ENCODE peak calls at places on chromosomes 3 and 15, in ten cellular contexts. One of them, this sample, is unnamed.

GRCh38 chr3:12394516-12395271 is 89.6 kb upstream of the TSEN2 start:
- DNase-seq in CD4-positive, alpha-beta memory T cell: no peak
- DNase-seq in activated CD4-positive, CD25-positive, alpha-beta regulatory T cell: no peak
- DNase-seq in psoas muscle: no peak
- DNase-seq in neural crest cell: no peak
- DNase-seq in cardiac muscle cell: no peak
- DNase-seq in iris pigment epithelial cell: no peak
- DNase-seq in dermis blood vessel endothelial cell: no peak
- DNase-seq in CD4-positive, alpha-beta T cell: no peak
- DNase-seq in ACHN: no peak
- DNase-seq in this sample: no peak

GRCh38 chr3:106466881-106467280 is 598.1 kb upstream of the CBLB start:
- DNase-seq in activated CD4-positive, CD25-positive, alpha-beta regulatory T cell: no peak
- DNase-seq in CD4-positive, alpha-beta T cell: no peak
- DNase-seq in cardiac muscle cell: no peak
- DNase-seq in CD4-positive, alpha-beta memory T cell: no peak
- DNase-seq in dermis blood vessel endothelial cell: no peak
- DNase-seq in psoas muscle: no peak
- DNase-seq in iris pigment epithelial cell: no peak
- DNase-seq in ACHN: no peak
- DNase-seq in neural crest cell: no peak
- DNase-seq in this sample: no peak

GRCh38 chr3:101279765-101280385 is 40.5 kb downstream of the IMPG2 start:
- DNase-seq in CD4-positive, alpha-beta memory T cell: no peak
- DNase-seq in neural crest cell: no peak
- DNase-seq in CD4-positive, alpha-beta T cell: no peak
- DNase-seq in dermis blood vessel endothelial cell: no peak
- DNase-seq in activated CD4-positive, CD25-positive, alpha-beta regulatory T cell: no peak
- DNase-seq in ACHN: no peak
- DNase-seq in psoas muscle: no peak
- DNase-seq in iris pigment epithelial cell: peak; percentile 52
- DNase-seq in cardiac muscle cell: peak; percentile 35
- DNase-seq in this sample: no peak

GRCh38 chr15:48766196-48766595 is 44.7 kb downstream of the CEP152 start:
- DNase-seq in CD4-positive, alpha-beta memory T cell: no peak
- DNase-seq in activated CD4-positive, CD25-positive, alpha-beta regulatory T cell: no peak
- DNase-seq in neural crest cell: no peak
- DNase-seq in CD4-positive, alpha-beta T cell: no peak
- DNase-seq in ACHN: no peak
- DNase-seq in dermis blood vessel endothelial cell: no peak
- DNase-seq in psoas muscle: no peak
- DNase-seq in cardiac muscle cell: no peak
- DNase-seq in iris pigment epithelial cell: peak; percentile 70
- DNase-seq in this sample: no peak

GRCh38 chr15:29917600-29918597 is 95.6 kb upstream of the TJP1 start:
- DNase-seq in neural crest cell: no peak
- DNase-seq in dermis blood vessel endothelial cell: no peak
- DNase-seq in CD4-positive, alpha-beta T cell: no peak
- DNase-seq in cardiac muscle cell: no peak
- DNase-seq in psoas muscle: no peak
- DNase-seq in activated CD4-positive, CD25-positive, alpha-beta regulatory T cell: no peak
- DNase-seq in CD4-positive, alpha-beta memory T cell: no peak
- DNase-seq in iris pigment epithelial cell: peak; percentile 54
- DNase-seq in ACHN: no peak
- DNase-seq in this sample: no peak

GRCh38 chr3:56309465-56309864 is 158.8 kb downstream of the ERC2 start:
- DNase-seq in iris pigment epithelial cell: no peak
- DNase-seq in neural crest cell: no peak
- DNase-seq in cardiac muscle cell: no peak
- DNase-seq in CD4-positive, alpha-beta memory T cell: no peak
- DNase-seq in ACHN: no peak
- DNase-seq in psoas muscle: no peak
- DNase-seq in activated CD4-positive, CD25-positive, alpha-beta regulatory T cell: no peak
- DNase-seq in CD4-positive, alpha-beta T cell: no peak
- DNase-seq in dermis blood vessel endothelial cell: no peak
- DNase-seq in this sample: no peak

GRCh38 chr3:122893282-122893681 is 98.4 kb downstream of the SLC49A4 start:
- DNase-seq in iris pigment epithelial cell: no peak
- DNase-seq in cardiac muscle cell: no peak
- DNase-seq in neural crest cell: no peak
- DNase-seq in psoas muscle: no peak
- DNase-seq in ACHN: no peak
- DNase-seq in activated CD4-positive, CD25-positive, alpha-beta regulatory T cell: no peak
- DNase-seq in CD4-positive, alpha-beta memory T cell: no peak
- DNase-seq in CD4-positive, alpha-beta T cell: no peak
- DNase-seq in dermis blood vessel endothelial cell: peak; percentile 5
- DNase-seq in this sample: peak; percentile 80

GRCh38 chr15:60408438-60409105 is 10.8 kb upstream of the ANXA2 start:
- DNase-seq in iris pigment epithelial cell: peak; percentile 90
- DNase-seq in CD4-positive, alpha-beta memory T cell: peak; percentile 34
- DNase-seq in neural crest cell: no peak
- DNase-seq in dermis blood vessel endothelial cell: peak; percentile 78
- DNase-seq in cardiac muscle cell: no peak
- DNase-seq in ACHN: peak; percentile 62
- DNase-seq in CD4-positive, alpha-beta T cell: no peak
- DNase-seq in psoas muscle: no peak
- DNase-seq in activated CD4-positive, CD25-positive, alpha-beta regulatory T cell: no peak
- DNase-seq in this sample: peak; percentile 72

GRCh38 chr15:29093696-29094343 is 175.8 kb downstream of the NSMCE3 start:
- DNase-seq in activated CD4-positive, CD25-positive, alpha-beta regulatory T cell: no peak
- DNase-seq in CD4-positive, alpha-beta T cell: no peak
- DNase-seq in neural crest cell: no peak
- DNase-seq in psoas muscle: no peak
- DNase-seq in cardiac muscle cell: no peak
- DNase-seq in iris pigment epithelial cell: no peak
- DNase-seq in dermis blood vessel endothelial cell: no peak
- DNase-seq in ACHN: no peak
- DNase-seq in CD4-positive, alpha-beta memory T cell: no peak
- DNase-seq in this sample: no peak

GRCh38 chr3:14876942-14877341 is 58.2 kb downstream of the FGD5 start:
- DNase-seq in activated CD4-positive, CD25-positive, alpha-beta regulatory T cell: no peak
- DNase-seq in CD4-positive, alpha-beta memory T cell: no peak
- DNase-seq in neural crest cell: no peak
- DNase-seq in psoas muscle: peak; percentile 73
- DNase-seq in dermis blood vessel endothelial cell: peak; percentile 79
- DNase-seq in iris pigment epithelial cell: peak; percentile 18
- DNase-seq in CD4-positive, alpha-beta T cell: no peak
- DNase-seq in ACHN: no peak
- DNase-seq in cardiac muscle cell: no peak
- DNase-seq in this sample: peak; percentile 73

GRCh38 chr15:33448961-33449611 is 138.3 kb downstream of the RYR3 start:
- DNase-seq in neural crest cell: no peak
- DNase-seq in dermis blood vessel endothelial cell: no peak
- DNase-seq in ACHN: no peak
- DNase-seq in iris pigment epithelial cell: no peak
- DNase-seq in activated CD4-positive, CD25-positive, alpha-beta regulatory T cell: no peak
- DNase-seq in CD4-positive, alpha-beta T cell: no peak
- DNase-seq in psoas muscle: no peak
- DNase-seq in CD4-positive, alpha-beta memory T cell: no peak
- DNase-seq in cardiac muscle cell: no peak
- DNase-seq in this sample: peak; percentile 45

GRCh38 chr15:62844564-62845235 is 197.8 kb upstream of the TPM1 start:
- DNase-seq in CD4-positive, alpha-beta T cell: no peak
- DNase-seq in cardiac muscle cell: peak; percentile 45
- DNase-seq in dermis blood vessel endothelial cell: peak; percentile 10
- DNase-seq in neural crest cell: no peak
- DNase-seq in CD4-positive, alpha-beta memory T cell: no peak
- DNase-seq in psoas muscle: no peak
- DNase-seq in ACHN: no peak
- DNase-seq in iris pigment epithelial cell: no peak
- DNase-seq in activated CD4-positive, CD25-positive, alpha-beta regulatory T cell: no peak
- DNase-seq in this sample: no peak

GRCh38 chr3:112654492-112654891 is 13.5 kb upstream of the CCDC80 start:
- DNase-seq in ACHN: no peak
- DNase-seq in neural crest cell: no peak
- DNase-seq in psoas muscle: no peak
- DNase-seq in CD4-positive, alpha-beta T cell: no peak
- DNase-seq in iris pigment epithelial cell: no peak
- DNase-seq in dermis blood vessel endothelial cell: no peak
- DNase-seq in activated CD4-positive, CD25-positive, alpha-beta regulatory T cell: no peak
- DNase-seq in CD4-positive, alpha-beta memory T cell: no peak
- DNase-seq in cardiac muscle cell: no peak
- DNase-seq in this sample: no peak

GRCh38 chr3:120649735-120650705 is 32.0 kb downstream of the HGD start:
- DNase-seq in CD4-positive, alpha-beta memory T cell: no peak
- DNase-seq in neural crest cell: no peak
- DNase-seq in dermis blood vessel endothelial cell: no peak
- DNase-seq in ACHN: no peak
- DNase-seq in psoas muscle: no peak
- DNase-seq in CD4-positive, alpha-beta T cell: no peak
- DNase-seq in iris pigment epithelial cell: peak; percentile 48
- DNase-seq in cardiac muscle cell: no peak
- DNase-seq in activated CD4-positive, CD25-positive, alpha-beta regulatory T cell: no peak
- DNase-seq in this sample: no peak

GRCh38 chr3:183340222-183340621 is 87.2 kb downstream of the B3GNT5 start:
- DNase-seq in iris pigment epithelial cell: no peak
- DNase-seq in neural crest cell: no peak
- DNase-seq in CD4-positive, alpha-beta memory T cell: no peak
- DNase-seq in ACHN: no peak
- DNase-seq in psoas muscle: no peak
- DNase-seq in dermis blood vessel endothelial cell: no peak
- DNase-seq in cardiac muscle cell: no peak
- DNase-seq in activated CD4-positive, CD25-positive, alpha-beta regulatory T cell: no peak
- DNase-seq in CD4-positive, alpha-beta T cell: no peak
- DNase-seq in this sample: no peak

GRCh38 chr3:98552232-98553020 is 20.6 kb downstream of the GPR15 start:
- DNase-seq in iris pigment epithelial cell: no peak
- DNase-seq in CD4-positive, alpha-beta T cell: no peak
- DNase-seq in ACHN: no peak
- DNase-seq in psoas muscle: no peak
- DNase-seq in CD4-positive, alpha-beta memory T cell: no peak
- DNase-seq in dermis blood vessel endothelial cell: no peak
- DNase-seq in neural crest cell: no peak
- DNase-seq in activated CD4-positive, CD25-positive, alpha-beta regulatory T cell: no peak
- DNase-seq in cardiac muscle cell: no peak
- DNase-seq in this sample: no peak

GRCh38 chr3:171262431-171262830 is 197.8 kb downstream of the TNIK start:
- DNase-seq in neural crest cell: no peak
- DNase-seq in iris pigment epithelial cell: no peak
- DNase-seq in activated CD4-positive, CD25-positive, alpha-beta regulatory T cell: no peak
- DNase-seq in CD4-positive, alpha-beta T cell: no peak
- DNase-seq in CD4-positive, alpha-beta memory T cell: no peak
- DNase-seq in cardiac muscle cell: no peak
- DNase-seq in dermis blood vessel endothelial cell: no peak
- DNase-seq in ACHN: no peak
- DNase-seq in psoas muscle: no peak
- DNase-seq in this sample: no peak

GRCh38 chr15:77974098-77974414 is 103.5 kb downstream of the TBC1D2B start:
- DNase-seq in psoas muscle: peak; percentile 84
- DNase-seq in dermis blood vessel endothelial cell: peak; percentile 33
- DNase-seq in activated CD4-positive, CD25-positive, alpha-beta regulatory T cell: no peak
- DNase-seq in ACHN: no peak
- DNase-seq in cardiac muscle cell: no peak
- DNase-seq in CD4-positive, alpha-beta T cell: no peak
- DNase-seq in CD4-positive, alpha-beta memory T cell: no peak
- DNase-seq in neural crest cell: no peak
- DNase-seq in iris pigment epithelial cell: peak; percentile 45
- DNase-seq in this sample: no peak

GRCh38 chr15:43209059-43209824 is 11.6 kb downstream of the EPB42 start:
- DNase-seq in cardiac muscle cell: peak; percentile 54
- DNase-seq in iris pigment epithelial cell: peak; percentile 15
- DNase-seq in activated CD4-positive, CD25-positive, alpha-beta regulatory T cell: no peak
- DNase-seq in ACHN: no peak
- DNase-seq in psoas muscle: no peak
- DNase-seq in CD4-positive, alpha-beta T cell: no peak
- DNase-seq in neural crest cell: no peak
- DNase-seq in CD4-positive, alpha-beta memory T cell: no peak
- DNase-seq in dermis blood vessel endothelial cell: peak; percentile 19
- DNase-seq in this sample: no peak

GRCh38 chr3:157282261-157283191 is 122.6 kb upstream of the CCNL1 start:
- DNase-seq in psoas muscle: peak; percentile 52
- DNase-seq in ACHN: no peak
- DNase-seq in activated CD4-positive, CD25-positive, alpha-beta regulatory T cell: no peak
- DNase-seq in neural crest cell: no peak
- DNase-seq in iris pigment epithelial cell: peak; percentile 96
- DNase-seq in cardiac muscle cell: no peak
- DNase-seq in CD4-positive, alpha-beta T cell: no peak
- DNase-seq in CD4-positive, alpha-beta memory T cell: no peak
- DNase-seq in dermis blood vessel endothelial cell: peak; percentile 91
- DNase-seq in this sample: no peak

GRCh38 chr3:183438749-183439148 is 10.3 kb upstream of the MCF2L2 start:
- DNase-seq in CD4-positive, alpha-beta T cell: no peak
- DNase-seq in cardiac muscle cell: no peak
- DNase-seq in iris pigment epithelial cell: no peak
- DNase-seq in dermis blood vessel endothelial cell: no peak
- DNase-seq in activated CD4-positive, CD25-positive, alpha-beta regulatory T cell: no peak
- DNase-seq in neural crest cell: no peak
- DNase-seq in psoas muscle: no peak
- DNase-seq in ACHN: no peak
- DNase-seq in CD4-positive, alpha-beta memory T cell: no peak
- DNase-seq in this sample: no peak

GRCh38 chr15:85604194-85604593 is 190.5 kb downstream of the KLHL25 start:
- DNase-seq in psoas muscle: no peak
- DNase-seq in dermis blood vessel endothelial cell: no peak
- DNase-seq in CD4-positive, alpha-beta memory T cell: no peak
- DNase-seq in ACHN: no peak
- DNase-seq in cardiac muscle cell: no peak
- DNase-seq in CD4-positive, alpha-beta T cell: no peak
- DNase-seq in iris pigment epithelial cell: no peak
- DNase-seq in activated CD4-positive, CD25-positive, alpha-beta regulatory T cell: no peak
- DNase-seq in neural crest cell: no peak
- DNase-seq in this sample: no peak

GRCh38 chr15:89809093-89809786 is 5.4 kb downstream of the ANPEP start:
- DNase-seq in iris pigment epithelial cell: peak; percentile 31
- DNase-seq in CD4-positive, alpha-beta T cell: no peak
- DNase-seq in dermis blood vessel endothelial cell: peak; percentile 60
- DNase-seq in ACHN: no peak
- DNase-seq in CD4-positive, alpha-beta memory T cell: no peak
- DNase-seq in activated CD4-positive, CD25-positive, alpha-beta regulatory T cell: no peak
- DNase-seq in psoas muscle: peak; percentile 20
- DNase-seq in cardiac muscle cell: no peak
- DNase-seq in neural crest cell: no peak
- DNase-seq in this sample: no peak

GRCh38 chr3:126159476-126159875 is 20.9 kb downstream of the ALDH1L1 start:
- DNase-seq in cardiac muscle cell: no peak
- DNase-seq in CD4-positive, alpha-beta T cell: no peak
- DNase-seq in CD4-positive, alpha-beta memory T cell: no peak
- DNase-seq in activated CD4-positive, CD25-positive, alpha-beta regulatory T cell: no peak
- DNase-seq in iris pigment epithelial cell: no peak
- DNase-seq in psoas muscle: peak; percentile 55
- DNase-seq in dermis blood vessel endothelial cell: no peak
- DNase-seq in ACHN: no peak
- DNase-seq in neural crest cell: no peak
- DNase-seq in this sample: no peak

GRCh38 chr15:42215854-42216829 is 8.0 kb upstream of the VPS39 start:
- DNase-seq in activated CD4-positive, CD25-positive, alpha-beta regulatory T cell: no peak
- DNase-seq in CD4-positive, alpha-beta memory T cell: no peak
- DNase-seq in psoas muscle: no peak
- DNase-seq in iris pigment epithelial cell: peak; percentile 66
- DNase-seq in ACHN: no peak
- DNase-seq in cardiac muscle cell: peak; percentile 16
- DNase-seq in neural crest cell: no peak
- DNase-seq in CD4-positive, alpha-beta T cell: no peak
- DNase-seq in dermis blood vessel endothelial cell: peak; percentile 40
- DNase-seq in this sample: peak; percentile 11

This sample was measured in SW480.